ENCODE peak calls at places on chromosomes 4 and X, in seven cellular contexts. Q is PC-3, D is GM23338, R is hepatocyte, K is HCT116, J is SK-N-SH, W is MM.1S. B is an unnamed sample. For H3K9me2, the result is how much of the 10 kb centered on the place peaks cover.

GRCh38 chrX:40085086-40085551 is 12.6 kb downstream of the BCOR start:
- DNase-seq in Q (peak), D (no peak), R (peak), K (no peak), J (no peak), W (no peak), B (no peak)

GRCh38 chr4:78864405-78865024 is 74.7 kb downstream of the PAQR3 start:
- DNase-seq in Q (peak), D (peak), R (peak), K (peak), J (peak), W (peak), B (peak)

GRCh38 chrX:17829526-17829925 is 31.6 kb downstream of the RAI2 start:
- DNase-seq in Q (no peak), D (no peak), R (no peak), K (no peak), J (no peak), W (no peak), B (no peak)

GRCh38 chr4:28926156-28926555 is 1794.0 kb upstream of the PCDH7 start:
- DNase-seq in Q (no peak), D (no peak), R (no peak), K (no peak), J (no peak), W (no peak), B (no peak)

GRCh38 chr4:57095956-57096355 is 14.2 kb downstream of the IGFBP7 start:
- DNase-seq in Q (no peak), D (no peak), R (no peak), K (no peak), J (no peak), W (no peak), B (no peak)

GRCh38 chr4:12852338-12853307 is 631.5 kb downstream of the RAB28 start:
- DNase-seq in Q (peak), D (peak), R (peak), K (peak), J (peak), W (peak), B (peak)

GRCh38 chrX:23383411-23383810 is 48.8 kb downstream of the PTCHD1 start:
- DNase-seq in Q (peak), D (no peak), R (no peak), K (no peak), J (no peak), W (no peak), B (no peak)

GRCh38 chrX:12871181-12871580 is 4.3 kb downstream of the TLR7 start:
- DNase-seq in Q (no peak), D (no peak), R (no peak), K (no peak), J (no peak), W (no peak), B (no peak)

GRCh38 chr4:175035907-175036306 is 117.7 kb downstream of the ADAM29 start:
- DNase-seq in Q (peak), D (no peak), R (no peak), K (no peak), J (no peak), W (no peak), B (no peak)

GRCh38 chr4:80171656-80172055 is 25.6 kb upstream of the PRDM8 start:
- DNase-seq in Q (no peak), D (no peak), R (no peak), K (no peak), J (no peak), W (no peak), B (no peak)

GRCh38 chr4:17057035-17057434 is 158.6 kb upstream of the LDB2 start:
- DNase-seq in Q (no peak), D (no peak), R (no peak), K (no peak), J (no peak), W (no peak), B (no peak)

GRCh38 chrX:47936224-47936939 is 67.4 kb downstream of the ZNF182 start:
- DNase-seq in Q (no peak), D (peak), R (peak), K (no peak), J (no peak), W (peak), B (peak)

GRCh38 chr4:4384837-4385236 is 2.1 kb upstream of the NSG1 start:
- DNase-seq in Q (peak), D (peak), R (no peak), K (peak), J (peak), W (no peak), B (peak)

GRCh38 chr4:121408-122084 is 2.8 kb upstream of the ZNF718 start:
- DNase-seq in Q (no peak), D (no peak), R (peak), K (no peak), J (no peak), W (no peak), B (peak)

GRCh38 chr4:77742054-77742453 is 77.1 kb downstream of the CNOT6L start:
- DNase-seq in Q (no peak), D (no peak), R (no peak), K (no peak), J (no peak), W (no peak), B (no peak)

GRCh38 chr4:101400096-101400495 is 52.8 kb upstream of the PPP3CA start:
- DNase-seq in Q (peak), D (no peak), R (no peak), K (no peak), J (no peak), W (no peak), B (no peak)

GRCh38 chrX:30620125-30620524 is 33.1 kb upstream of the GK start:
- DNase-seq in Q (no peak), D (no peak), R (no peak), K (no peak), J (no peak), W (no peak), B (no peak)

GRCh38 chr4:144645621-144646522 is at the start of gene HHIP:
- DNase-seq in Q (peak), D (peak), R (peak), K (no peak), J (peak), W (no peak), B (no peak)

GRCh38 chr4:1198070-1198844 is 25.9 kb upstream of the SPON2 start:
- DNase-seq in Q (no peak), D (no peak), R (peak), K (no peak), J (peak), W (no peak), B (no peak)

GRCh38 chrX:111288841-111289240 is 18.6 kb upstream of the CAPN6 start:
- DNase-seq in Q (no peak), D (no peak), R (no peak), K (no peak), J (peak), W (no peak), B (no peak)

GRCh38 chrX:136909119-136909705 is 28.7 kb upstream of the RBMX start:
- DNase-seq in Q (peak), D (peak), R (peak), K (peak), J (peak), W (peak), B (peak)

GRCh38 chr4:41814565-41814964 is 66.0 kb upstream of the PHOX2B start:
- DNase-seq in Q (peak), D (peak), R (peak), K (no peak), J (no peak), W (no peak), B (no peak)

GRCh38 chr4:130031858-130032257 is 935.9 kb downstream of the C4orf33 start:
- DNase-seq in Q (no peak), D (no peak), R (no peak), K (no peak), J (no peak), W (no peak), B (no peak)

GRCh38 chr4:130028552-130028951 is 932.6 kb downstream of the C4orf33 start:
- DNase-seq in Q (no peak), D (peak), R (no peak), K (no peak), J (no peak), W (peak), B (peak)

GRCh38 chr4:130026185-130026584 is 930.2 kb downstream of the C4orf33 start:
- DNase-seq in Q (no peak), D (peak), R (no peak), K (no peak), J (no peak), W (no peak), B (peak)

GRCh38 chr4:130025701-130026100 is 929.7 kb downstream of the C4orf33 start:
- DNase-seq in Q (no peak), D (no peak), R (no peak), K (no peak), J (no peak), W (no peak), B (no peak)

DNA sequence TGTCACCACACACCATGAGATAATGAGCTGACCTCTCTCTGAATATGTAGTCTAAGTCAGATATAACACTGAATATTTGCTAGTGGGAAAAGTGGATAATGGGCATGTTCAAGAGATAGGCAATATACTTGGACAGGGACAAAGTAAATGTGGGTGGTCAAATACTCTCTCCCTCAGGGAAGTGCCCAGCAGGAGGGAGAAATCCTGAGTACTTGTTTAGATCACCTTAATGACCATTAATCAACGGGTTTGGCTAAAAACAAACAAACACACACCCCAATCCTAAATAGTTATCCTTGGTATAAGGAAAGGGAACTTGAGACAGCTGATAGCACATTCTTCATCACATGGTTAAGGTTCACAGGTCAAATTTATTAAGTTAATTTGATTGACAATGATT is 933.5 kb downstream of the C4orf33 start:
- DNase-seq in Q (no peak), D (peak), R (no peak), K (no peak), J (no peak), W (no peak), B (no peak)
- H3K9me2 ChIP-seq in Q (under half), D (under half), R (under half), K (under half), J (under half), W (under half), B (under half)

DNA sequence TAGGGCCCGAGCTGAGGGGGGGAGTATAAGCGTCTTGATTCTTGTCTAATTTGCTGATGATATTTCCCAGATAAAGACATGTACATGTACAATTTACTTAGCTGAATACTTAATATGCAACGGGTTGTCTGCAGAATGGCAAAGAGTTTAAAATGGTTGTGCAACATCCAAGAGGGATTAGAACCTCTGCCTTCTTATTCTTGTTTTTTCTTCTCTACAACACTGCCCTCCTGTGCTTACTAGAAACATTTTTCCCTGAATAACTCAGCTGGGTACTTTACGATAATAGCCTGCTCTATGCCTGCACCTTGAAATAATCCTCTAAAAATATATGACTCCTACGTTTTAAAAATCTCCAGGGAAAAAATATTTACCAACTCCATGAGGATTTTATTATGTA is 41.8 kb downstream of the INTS12 start:
- DNase-seq in Q (peak), D (peak), R (peak), K (no peak), J (no peak), W (peak), B (peak)
- TF ChIP-seq CTCF in Q (peak), D (peak), R (peak), K (peak), J (peak), W (peak), B (peak)

GRCh38 chr4:143377635-143378099 is 41.0 kb downstream of the GAB1 start:
- DNase-seq in Q (no peak), D (no peak), R (no peak), K (no peak), J (no peak), W (peak), B (peak)

GRCh38 chr4:143380651-143381050 is 44.0 kb downstream of the GAB1 start:
- DNase-seq in Q (no peak), D (no peak), R (no peak), K (no peak), J (no peak), W (no peak), B (no peak)

GRCh38 chr4:143372093-143372915 is 35.6 kb downstream of the GAB1 start:
- DNase-seq in Q (no peak), D (no peak), R (no peak), K (no peak), J (no peak), W (no peak), B (no peak)

GRCh38 chr4:143374771-143375170 is 38.1 kb downstream of the GAB1 start:
- DNase-seq in Q (no peak), D (no peak), R (no peak), K (no peak), J (no peak), W (no peak), B (no peak)

DNA sequence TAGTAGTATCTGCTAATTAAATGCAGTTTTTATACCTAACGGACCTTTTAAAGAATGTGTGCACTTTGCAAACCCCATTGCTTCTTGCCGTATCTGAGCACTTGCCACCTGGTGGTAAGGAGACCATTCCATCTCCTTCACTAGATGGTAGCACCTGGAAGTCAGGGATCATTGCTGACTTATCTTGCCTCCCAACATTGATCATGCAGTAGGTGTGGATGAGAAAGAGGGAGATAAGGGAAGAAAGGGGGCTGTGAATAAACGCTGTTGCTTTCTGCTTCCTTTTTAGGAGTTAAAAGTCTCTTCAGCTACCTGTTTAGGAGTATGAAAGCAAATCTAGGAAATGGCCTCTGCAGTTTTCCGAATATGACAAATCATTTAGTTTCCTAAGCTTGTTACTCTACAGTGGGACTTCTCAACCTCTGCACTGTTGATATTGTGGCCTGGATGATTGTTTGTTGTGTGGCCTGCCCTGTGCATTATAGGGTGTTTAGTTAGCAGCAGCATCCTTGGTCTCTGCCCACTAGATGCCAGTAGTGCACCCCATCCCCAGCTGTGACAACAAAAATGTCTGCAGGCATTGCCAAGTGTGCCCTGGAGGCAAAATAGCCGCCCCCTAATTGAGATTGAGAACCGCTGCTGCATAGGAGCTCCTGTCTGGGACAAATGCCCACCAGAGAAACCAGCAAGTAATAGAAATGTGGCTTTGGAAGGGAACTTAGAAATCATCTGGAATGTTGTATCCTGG is 38.8 kb downstream of the GAB1 start:
- DNase-seq in Q (peak), D (peak), R (no peak), K (peak), J (peak), W (peak), B (peak)
- H3K27ac ChIP-seq in Q (no peak), D (peak), R (no peak), K (no peak), J (no peak), W (peak), B (peak)

DNA sequence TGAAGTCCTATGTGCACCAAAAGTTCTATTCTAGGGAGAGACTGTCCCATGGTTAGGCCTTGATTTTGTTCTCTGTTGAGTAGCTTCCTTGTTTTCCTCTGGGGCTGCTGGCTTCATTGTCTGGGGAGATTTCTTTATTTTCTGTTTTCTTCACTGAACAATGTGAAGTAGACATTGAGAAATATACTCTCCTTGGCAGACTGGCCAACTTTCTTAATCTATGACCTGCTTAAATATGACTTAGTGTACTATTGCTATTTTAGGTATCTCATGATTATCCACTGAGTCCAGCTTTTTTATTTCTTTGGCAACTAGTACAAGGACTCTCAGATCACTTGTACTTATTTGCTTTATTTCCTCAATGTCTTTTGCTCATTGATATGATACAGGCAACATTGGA is 1594.6 kb downstream of the ARAP2 start:
- DNase-seq in Q (no peak), D (no peak), R (no peak), K (no peak), J (no peak), W (no peak), B (no peak)
- H3K9me2 ChIP-seq in Q (under half), D (under half), R (under half), K (under half), J (under half), W (under half), B (under half)

GRCh38 chr4:7759221-7759620 is 180.4 kb downstream of the AFAP1 start:
- DNase-seq in Q (no peak), D (no peak), R (no peak), K (no peak), J (no peak), W (no peak), B (peak)

GRCh38 chr4:7760706-7761105 is 179.0 kb downstream of the AFAP1 start:
- DNase-seq in Q (no peak), D (no peak), R (no peak), K (no peak), J (no peak), W (no peak), B (no peak)

GRCh38 chr4:7759635-7760034 is 180.0 kb downstream of the AFAP1 start:
- DNase-seq in Q (no peak), D (no peak), R (no peak), K (no peak), J (no peak), W (no peak), B (no peak)

GRCh38 chr4:7761312-7761711 is 178.3 kb downstream of the AFAP1 start:
- DNase-seq in Q (no peak), D (no peak), R (no peak), K (no peak), J (no peak), W (no peak), B (no peak)

DNA sequence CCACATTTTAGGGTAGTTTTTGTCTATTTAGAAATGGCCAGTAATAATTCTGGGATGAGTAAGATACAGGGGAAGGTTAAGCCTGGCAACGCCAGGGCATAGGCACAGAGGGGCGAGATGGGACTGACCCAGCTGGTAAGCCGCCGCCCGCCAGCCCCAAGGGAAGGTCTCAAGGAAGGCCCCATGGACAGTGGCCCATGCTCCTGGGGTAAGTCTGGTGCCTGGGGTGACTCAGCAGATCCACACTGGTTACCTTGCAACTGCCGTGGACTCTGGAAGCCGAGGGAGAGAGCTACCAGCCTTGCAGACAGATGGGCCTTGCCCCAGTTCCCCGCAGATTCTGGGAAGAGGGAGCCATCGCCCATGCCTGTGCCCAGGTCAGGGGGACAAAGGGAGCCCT is 179.4 kb downstream of the AFAP1 start:
- DNase-seq in Q (no peak), D (no peak), R (no peak), K (no peak), J (no peak), W (no peak), B (no peak)
- TF ChIP-seq CTCF in Q (no peak), D (no peak), R (no peak), K (no peak), J (no peak), W (no peak), B (no peak)

DNA sequence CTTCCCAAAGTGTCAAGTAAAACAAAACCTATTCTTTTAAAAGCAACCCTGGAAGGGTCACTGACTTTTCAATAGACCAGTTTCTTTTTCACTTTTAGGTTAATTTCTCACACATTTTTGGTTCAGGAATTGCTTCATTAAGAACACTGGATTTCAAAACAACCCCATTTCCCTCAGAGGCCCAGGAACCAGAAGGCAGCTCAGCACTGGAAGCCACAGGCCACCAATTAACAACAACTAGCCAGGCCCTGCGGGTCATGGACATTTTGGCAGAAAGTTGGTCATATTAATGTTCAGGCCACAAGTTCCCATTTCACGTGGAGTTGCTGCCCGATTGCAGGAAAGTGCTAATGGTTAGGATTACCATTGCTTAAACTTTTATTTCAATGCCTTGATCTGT is 39.8 kb downstream of the HAND2 start:
- DNase-seq in Q (no peak), D (no peak), R (no peak), K (no peak), J (no peak), W (no peak), B (no peak)
- H3K27ac ChIP-seq in Q (no peak), D (no peak), R (no peak), K (no peak), J (peak), W (no peak), B (no peak)

GRCh38 chr4:19126903-19127302 is 1105.3 kb upstream of the LCORL start:
- DNase-seq in Q (no peak), D (no peak), R (no peak), K (no peak), J (no peak), W (no peak), B (no peak)
- H3K9me2 ChIP-seq in Q (under half), D (under half), R (under half), K (under half), J (under half), W (under half), B (under half)

GRCh38 chrX:127038065-127038464 is 218.5 kb downstream of the PRR32 start:
- DNase-seq in Q (peak), D (peak), R (no peak), K (no peak), J (no peak), W (peak), B (no peak)
- TF ChIP-seq CTCF in Q (peak), D (no peak), R (peak), K (peak), J (peak), W (peak), B (peak)